ENCODE peak calls at places on chromosomes 4 and X, in ten cellular contexts. A is A549, K is SK-N-SH, P is stomach, Q is ovary, J is tibial nerve, M is sigmoid colon, L is transverse colon, W is K562, X is suprapubic skin. E is an unnamed sample.

GRCh38 chr4:185011408-185011807 is 6.9 kb upstream of the HELT start:
- DNase-seq in A (no peak), K (peak), P (no peak), Q (no peak), J (no peak), M (no peak), L (no peak), W (peak), X (no peak), E (no peak)

GRCh38 chrX:72009731-72010130 is 99.1 kb downstream of the NHSL2 start:
- DNase-seq in A (no peak), K (no peak), P (no peak), Q (no peak), J (no peak), M (no peak), L (no peak), W (no peak), X (no peak), E (no peak)

GRCh38 chrX:119734897-119735339 is 23.5 kb upstream of the SOWAHD start:
- DNase-seq in A (no peak), K (peak), P (peak), Q (peak), J (no peak), M (peak), L (peak), W (no peak), X (no peak), E (peak)

GRCh38 chrX:139298437-139298836 is 232.1 kb upstream of the F9 start:
- DNase-seq in A (no peak), K (no peak), P (no peak), Q (no peak), J (no peak), M (no peak), L (no peak), W (no peak), X (no peak), E (no peak)

GRCh38 chr4:86031927-86032326 is 327.9 kb downstream of the MAPK10 start:
- DNase-seq in A (no peak), K (no peak), P (no peak), Q (no peak), J (no peak), M (no peak), L (no peak), W (no peak), X (no peak), E (no peak)

GRCh38 chrX:45801554-45801953 is 600.9 kb upstream of the DIPK2B start:
- DNase-seq in A (peak), K (peak), P (no peak), Q (no peak), J (no peak), M (no peak), L (no peak), W (no peak), X (no peak), E (no peak)

GRCh38 chr4:159051245-159052071 is 51.4 kb upstream of the RAPGEF2 start:
- DNase-seq in A (no peak), K (no peak), P (no peak), Q (no peak), J (no peak), M (no peak), L (no peak), W (no peak), X (no peak), E (no peak)

GRCh38 chr4:74062954-74063353 is 24.5 kb upstream of the CXCL3 start:
- DNase-seq in A (no peak), K (no peak), P (no peak), Q (no peak), J (no peak), M (no peak), L (no peak), W (no peak), X (no peak), E (no peak)

GRCh38 chr4:185730387-185730786 is 81.6 kb downstream of the SORBS2 start:
- DNase-seq in A (peak), K (no peak), P (no peak), Q (peak), J (no peak), M (no peak), L (no peak), W (no peak), X (no peak), E (no peak)

GRCh38 chr4:687048-687974 is 1.6 kb downstream of the SLC49A3 start:
- DNase-seq in A (peak), K (peak), P (peak), Q (no peak), J (peak), M (peak), L (peak), W (peak), X (peak), E (peak)

GRCh38 chrX:1108451-1109445 is 103.7 kb downstream of the CRLF2 start:
- DNase-seq in A (no peak), K (no peak), P (no peak), Q (no peak), J (no peak), M (no peak), L (no peak), W (no peak), X (peak), E (no peak)

GRCh38 chr4:185099024-185099682 is 43.9 kb upstream of the SLC25A4 start:
- DNase-seq in A (no peak), K (no peak), P (no peak), Q (no peak), J (no peak), M (no peak), L (no peak), W (no peak), X (no peak), E (no peak)

GRCh38 chr4:158376441-158376840 is 145.2 kb upstream of the RXFP1 start:
- DNase-seq in A (no peak), K (no peak), P (no peak), Q (no peak), J (no peak), M (no peak), L (no peak), W (no peak), X (no peak), E (no peak)

GRCh38 chr4:114807759-114808404 is 209.3 kb downstream of the UGT8 start:
- DNase-seq in A (peak), K (peak), P (peak), Q (no peak), J (no peak), M (no peak), L (no peak), W (peak), X (no peak), E (no peak)

GRCh38 chrX:136310411-136310810 is 9.6 kb downstream of the ADGRG4 start:
- DNase-seq in A (peak), K (no peak), P (no peak), Q (no peak), J (no peak), M (no peak), L (no peak), W (peak), X (no peak), E (no peak)

GRCh38 chrX:32896132-32896531 is 315.2 kb downstream of the DMD start:
- DNase-seq in A (no peak), K (no peak), P (no peak), Q (no peak), J (no peak), M (no peak), L (no peak), W (no peak), X (no peak), E (no peak)

GRCh38 chr4:2292679-2293108 is 30.8 kb upstream of the MXD4 start:
- DNase-seq in A (no peak), K (peak), P (no peak), Q (no peak), J (no peak), M (no peak), L (no peak), W (no peak), X (peak), E (no peak)

GRCh38 chr4:152220201-152220666 is 315.7 kb downstream of the FBXW7 start:
- DNase-seq in A (no peak), K (no peak), P (no peak), Q (no peak), J (no peak), M (no peak), L (no peak), W (no peak), X (no peak), E (no peak)

GRCh38 chrX:129823115-129823514 is 20.6 kb downstream of the ZDHHC9 start:
- DNase-seq in A (peak), K (peak), P (peak), Q (no peak), J (peak), M (no peak), L (peak), W (peak), X (no peak), E (peak)

GRCh38 chrX:50430917-50431316 is 39.7 kb downstream of the DGKK start:
- DNase-seq in A (no peak), K (no peak), P (no peak), Q (no peak), J (no peak), M (no peak), L (no peak), W (no peak), X (no peak), E (no peak)

GRCh38 chr4:106627071-106627470 is 258.5 kb upstream of the GIMD1 start:
- DNase-seq in A (no peak), K (no peak), P (no peak), Q (no peak), J (no peak), M (no peak), L (no peak), W (no peak), X (no peak), E (no peak)

GRCh38 chr4:173424899-173425805 is 26.2 kb upstream of the SCRG1 start:
- DNase-seq in A (no peak), K (no peak), P (no peak), Q (no peak), J (no peak), M (no peak), L (no peak), W (no peak), X (no peak), E (no peak)

GRCh38 chrX:28888421-28888820 is 301.2 kb downstream of the IL1RAPL1 start:
- DNase-seq in A (no peak), K (no peak), P (no peak), Q (no peak), J (no peak), M (no peak), L (no peak), W (no peak), X (no peak), E (no peak)

GRCh38 chr4:149549911-149550310 is 265.7 kb downstream of the IQCM start:
- DNase-seq in A (peak), K (no peak), P (no peak), Q (no peak), J (no peak), M (no peak), L (no peak), W (no peak), X (no peak), E (no peak)

GRCh38 chr4:173243321-173243720 is 74.7 kb downstream of the GALNT7 start:
- DNase-seq in A (peak), K (no peak), P (no peak), Q (no peak), J (no peak), M (no peak), L (no peak), W (no peak), X (no peak), E (no peak)

GRCh38 chr4:112933790-112934189 is 115.7 kb upstream of the ANK2 start:
- DNase-seq in A (no peak), K (no peak), P (no peak), Q (no peak), J (no peak), M (no peak), L (no peak), W (no peak), X (no peak), E (no peak)

GRCh38 chrX:77694491-77694890 is 91.5 kb downstream of the ATRX start:
- DNase-seq in A (no peak), K (no peak), P (no peak), Q (no peak), J (no peak), M (no peak), L (no peak), W (no peak), X (no peak), E (no peak)

GRCh38 chr4:75907956-75908355 is 5.7 kb upstream of the PPEF2 start:
- DNase-seq in A (no peak), K (no peak), P (no peak), Q (no peak), J (no peak), M (no peak), L (no peak), W (no peak), X (no peak), E (no peak)

GRCh38 chr4:178174756-178175155 is 732.5 kb upstream of the AGA start:
- DNase-seq in A (no peak), K (no peak), P (no peak), Q (no peak), J (no peak), M (no peak), L (no peak), W (no peak), X (no peak), E (no peak)

GRCh38 chrX:153381684-153382532 is 19.2 kb downstream of the PNMA6E start:
- DNase-seq in A (peak), K (peak), P (no peak), Q (peak), J (peak), M (no peak), L (no peak), W (peak), X (no peak), E (no peak)

GRCh38 chr4:128355301-128355700 is 67.7 kb upstream of the PGRMC2 start:
- DNase-seq in A (peak), K (peak), P (no peak), Q (no peak), J (no peak), M (no peak), L (no peak), W (peak), X (no peak), E (no peak)

GRCh38 chrX:13955095-13955647 is 74.5 kb downstream of the GEMIN8 start:
- DNase-seq in A (no peak), K (no peak), P (no peak), Q (no peak), J (no peak), M (no peak), L (no peak), W (no peak), X (no peak), E (no peak)

GRCh38 chr4:140300271-140300970 is 73.0 kb upstream of the SCOC start:
- DNase-seq in A (peak), K (no peak), P (no peak), Q (no peak), J (no peak), M (no peak), L (no peak), W (no peak), X (no peak), E (no peak)

GRCh38 chr4:5474756-5475155 is 233.6 kb downstream of the EVC2 start:
- DNase-seq in A (peak), K (no peak), P (no peak), Q (no peak), J (no peak), M (no peak), L (no peak), W (no peak), X (no peak), E (no peak)

GRCh38 chrX:94123062-94123461 is 449.1 kb downstream of the FAM133A start:
- DNase-seq in A (no peak), K (no peak), P (no peak), Q (no peak), J (no peak), M (no peak), L (no peak), W (no peak), X (no peak), E (no peak)
- TF ChIP-seq CTCF in A (no peak), K (no peak), P (no peak), Q (no peak), J (no peak), M (no peak), L (no peak), W (no peak), X (no peak), E (no peak)

GRCh38 chr4:54100607-54101189 is 735 bp downstream of the GSX2 start:
- DNase-seq in A (no peak), K (peak), P (no peak), Q (no peak), J (no peak), M (no peak), L (no peak), W (no peak), X (no peak), E (peak)

GRCh38 chr4:54098375-54098774 is 1.6 kb upstream of the GSX2 start:
- DNase-seq in A (no peak), K (no peak), P (no peak), Q (no peak), J (no peak), M (no peak), L (no peak), W (no peak), X (no peak), E (no peak)

GRCh38 chr4:54101190-54102041 is 1.5 kb downstream of the GSX2 start:
- DNase-seq in A (no peak), K (peak), P (no peak), Q (no peak), J (no peak), M (no peak), L (no peak), W (no peak), X (no peak), E (peak)

GRCh38 chr4:54099959-54100606 is at the start of gene GSX2:
- DNase-seq in A (no peak), K (peak), P (no peak), Q (peak), J (no peak), M (no peak), L (no peak), W (no peak), X (peak), E (no peak)

DNA sequence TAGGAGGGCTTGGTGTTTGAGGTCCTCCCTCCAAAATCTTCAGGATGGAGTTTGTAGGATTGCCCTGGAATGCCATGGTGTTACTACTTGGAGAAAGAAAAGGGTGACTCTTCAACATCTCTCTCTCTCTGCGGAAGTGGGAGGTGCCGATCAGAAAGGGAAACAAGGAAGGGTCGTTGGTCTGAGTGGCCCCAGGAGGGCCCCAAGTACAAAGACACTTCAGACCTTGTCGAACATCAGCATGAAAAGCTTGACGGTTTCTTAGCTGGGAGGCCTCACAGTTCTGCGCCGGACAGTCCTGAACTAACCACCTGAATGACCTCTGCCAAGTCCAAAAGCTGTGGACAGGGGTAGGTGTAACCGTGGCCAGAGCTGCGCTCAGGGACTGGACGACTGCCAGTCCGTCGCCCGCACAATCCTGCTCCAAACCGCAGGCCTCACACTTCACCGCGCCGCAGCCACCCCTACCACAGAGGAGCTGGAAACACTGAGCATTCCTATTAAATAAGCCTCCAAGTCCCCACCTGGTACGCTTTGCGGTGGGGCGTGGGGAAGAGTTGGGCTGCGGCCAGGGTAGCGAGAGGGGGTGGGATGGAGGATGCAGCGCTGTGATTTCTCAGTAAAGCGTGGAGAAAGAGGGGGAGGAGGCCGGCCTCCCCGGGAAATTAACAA is 540 bp upstream of the GSX2 start:
- DNase-seq in A (no peak), K (no peak), P (no peak), Q (no peak), J (no peak), M (no peak), L (no peak), W (no peak), X (no peak), E (no peak)
- H3K4me3 ChIP-seq in A (peak), K (no peak), P (peak), Q (no peak), J (peak), M (no peak), L (peak), W (no peak), X (peak), E (peak)

GRCh38 chr4:94811653-94812052 is 53.9 kb downstream of the BMPR1B start:
- DNase-seq in A (no peak), K (no peak), P (no peak), Q (no peak), J (no peak), M (no peak), L (no peak), W (no peak), X (no peak), E (no peak)

GRCh38 chr4:94814237-94814636 is 56.5 kb downstream of the BMPR1B start:
- DNase-seq in A (no peak), K (no peak), P (no peak), Q (no peak), J (no peak), M (no peak), L (no peak), W (no peak), X (no peak), E (no peak)

GRCh38 chr4:94813221-94813620 is 55.5 kb downstream of the BMPR1B start:
- DNase-seq in A (no peak), K (no peak), P (no peak), Q (no peak), J (no peak), M (no peak), L (no peak), W (no peak), X (no peak), E (no peak)
- TF ChIP-seq EP300 in A (no peak), K (no peak), P (no peak), Q (no peak), J (no peak), M (no peak), L (no peak), W (no peak), X (no peak), E (no peak)

GRCh38 chr4:118740869-118741268 is 55.7 kb downstream of the METTL14 start:
- DNase-seq in A (no peak), K (peak), P (no peak), Q (no peak), J (no peak), M (no peak), L (no peak), W (peak), X (no peak), E (no peak)
- TF ChIP-seq CTCF in A (peak), K (peak), P (no peak), Q (peak), J (peak), M (no peak), L (peak), W (no peak), X (no peak), E (peak)